ENCODE peak calls at places on chromosome 2, in four cellular contexts. U is stimulated activated CD4-positive, alpha-beta T cell treated with anti-CD3 and anti-CD28 coated beads, Interleukin-4, amount 100 ng/mL, for 48 hours; J is activated CD4-positive, alpha-beta T cell treated with anti-CD3 and anti-CD28 coated beads, Interleukin-2, amount 10 ng/mL, durations not matched to agents 7 days and 5 days; F is Karpas-422. T is an unnamed sample.

GRCh38 chr2:45816273-45816672 is 164.8 kb downstream of the PRKCE start:
- DNase-seq in F (no peak), U (no peak), J (no peak), T (no peak)

GRCh38 chr2:54041135-54041534 is 70.3 kb upstream of the PSME4 start:
- DNase-seq in F (no peak), U (peak; percentile 60), J (no peak), T (no peak)

GRCh38 chr2:66440692-66441091 is 5.8 kb downstream of the MEIS1 start:
- DNase-seq in U (no peak), F (no peak), J (no peak), T (no peak)

GRCh38 chr2:61405813-61406212 is 65.1 kb downstream of the USP34 start:
- DNase-seq in J (no peak), F (no peak), U (no peak), T (no peak)

GRCh38 chr2:37506407-37507068 is 162.1 kb downstream of the QPCT start:
- DNase-seq in J (no peak), F (no peak), U (no peak), T (no peak)

GRCh38 chr2:152790883-152791282 is 72.5 kb downstream of the ARL6IP6 start:
- DNase-seq in U (no peak), J (no peak), F (no peak), T (no peak)

GRCh38 chr2:204691911-204692510 is 146.7 kb downstream of the PARD3B start:
- DNase-seq in F (peak; percentile 84), J (peak; percentile 45), U (no peak), T (peak; percentile 34)

GRCh38 chr2:9071032-9071431 is 67.5 kb upstream of the MBOAT2 start:
- DNase-seq in J (no peak), F (no peak), U (peak; percentile 5), T (no peak)

GRCh38 chr2:119481501-119482455 is 42.5 kb downstream of the SCTR start:
- DNase-seq in U (no peak), J (no peak), F (no peak), T (no peak)

GRCh38 chr2:134671498-134671897 is 47.3 kb downstream of the TMEM163 start:
- DNase-seq in J (no peak), F (no peak), U (no peak), T (peak; percentile 19)

GRCh38 chr2:71669628-71670429 is 216.5 kb downstream of the DYSF start:
- DNase-seq in F (no peak), U (no peak), J (no peak), T (no peak)

GRCh38 chr2:207227062-207227748 is 61.5 kb upstream of the KLF7 start:
- DNase-seq in F (no peak), J (no peak), U (no peak), T (no peak)

GRCh38 chr2:109185338-109185737 is 56.3 kb downstream of the SH3RF3 start:
- DNase-seq in J (no peak), U (no peak), F (no peak), T (no peak)

GRCh38 chr2:231056453-231057416 is at the start of gene PSMD1:
- DNase-seq in F (peak; percentile 97), J (peak; percentile 94), U (peak; percentile 89), T (peak; percentile 94)

GRCh38 chr2:150110548-150110947 is 376.9 kb downstream of the RND3 start:
- DNase-seq in U (no peak), J (no peak), F (no peak), T (no peak)

GRCh38 chr2:135898234-135898786 is 22.1 kb upstream of the MCM6 start:
- DNase-seq in J (no peak), F (no peak), U (no peak), T (no peak)

GRCh38 chr2:1010373-1011017 is 59.8 kb downstream of the SNTG2 start:
- DNase-seq in F (peak; percentile 71), J (no peak), U (no peak), T (no peak)

GRCh38 chr2:101048756-101049155 is 46.7 kb downstream of the RPL31 start:
- DNase-seq in F (no peak), U (no peak), J (no peak), T (no peak)

GRCh38 chr2:200453853-200454524 is 55.9 kb downstream of the KCTD18 start:
- DNase-seq in U (no peak), J (no peak), F (no peak), T (no peak)

GRCh38 chr2:111986116-111986900 is 68.8 kb upstream of the TMEM87B start:
- DNase-seq in F (no peak), J (no peak), U (no peak), T (no peak)

GRCh38 chr2:54538537-54538936 is 82.4 kb downstream of the SPTBN1 start:
- DNase-seq in F (no peak), U (no peak), J (no peak), T (no peak)

GRCh38 chr2:121790276-121790956 is 35.0 kb downstream of the TSN start:
- DNase-seq in J (no peak), U (no peak), F (no peak), T (no peak)

GRCh38 chr2:146523218-146523617 is 1321.6 kb upstream of the ACVR2A start:
- DNase-seq in U (no peak), J (no peak), F (peak; percentile 69), T (no peak)

GRCh38 chr2:31475692-31476091 is 61.1 kb upstream of the XDH start:
- DNase-seq in F (no peak), U (no peak), J (no peak), T (no peak)

GRCh38 chr2:8098476-8098875 is 583.4 kb upstream of the ID2 start:
- DNase-seq in U (no peak), J (no peak), F (no peak), T (no peak)

GRCh38 chr2:67346718-67347407 is 50.3 kb upstream of the ETAA1 start:
- DNase-seq in J (no peak), F (no peak), U (no peak), T (no peak)

GRCh38 chr2:18545384-18545783 is 15.1 kb downstream of the RDH14 start:
- DNase-seq in J (no peak), F (no peak), U (no peak), T (no peak)

GRCh38 chr2:235614900-235615712 is 121.3 kb downstream of the AGAP1 start:
- DNase-seq in U (no peak), F (no peak), J (no peak), T (no peak)

GRCh38 chr2:85811173-85811849 is 57.5 kb downstream of the ATOH8 start:
- DNase-seq in U (no peak), F (no peak), J (no peak), T (no peak)

GRCh38 chr2:205086689-205087088 is 541.4 kb downstream of the PARD3B start:
- DNase-seq in F (no peak), J (no peak), U (no peak), T (no peak)

GRCh38 chr2:232890896-232891601 is 21.0 kb downstream of the SNORC start:
- DNase-seq in F (no peak), J (no peak), U (no peak), T (no peak)

GRCh38 chr2:167057461-167057860 is 169.2 kb downstream of the XIRP2 start:
- DNase-seq in J (no peak), U (no peak), F (no peak), T (no peak)